ENCODE peak calls at places on chromosome 16, in nine cellular contexts. K is Panc1, E is Peyer's patch, C is mucosa of descending colon, Y is neural progenitor cell, R is endothelial cell, H is nephron progenitor cell, Q is breast epithelium, U is transverse colon. M is an unnamed sample.

GRCh38 chr16:67291461-67291860 is 12.1 kb downstream of the PLEKHG4 start:
- DNase-seq in K (no peak), E (no peak), C (no peak), Y (no peak), R (no peak), H (no peak), Q (no peak), U (no peak), M (no peak)

GRCh38 chr16:88066680-88067529 is 115.7 kb downstream of the BANP start:
- DNase-seq in K (no peak), E (peak), C (no peak), Y (no peak), R (no peak), H (no peak), Q (no peak), U (no peak), M (no peak)

GRCh38 chr16:59601452-59601851 is 867.3 kb upstream of the GOT2 start:
- DNase-seq in K (no peak), E (no peak), C (no peak), Y (no peak), R (no peak), H (no peak), Q (no peak), U (no peak), M (no peak)

GRCh38 chr16:87062569-87063442 is 254.4 kb downstream of the C16orf95 start:
- DNase-seq in K (peak), E (peak), C (peak), Y (peak), R (peak), H (peak), Q (no peak), U (peak), M (peak)

GRCh38 chr16:56910654-56911539 is 21.0 kb upstream of the HERPUD1 start:
- DNase-seq in K (no peak), E (no peak), C (no peak), Y (no peak), R (no peak), H (no peak), Q (no peak), U (peak), M (no peak)

GRCh38 chr16:52547001-52547833 is at the start of gene TOX3:
- DNase-seq in K (no peak), E (peak), C (peak), Y (peak), R (peak), H (peak), Q (no peak), U (peak), M (no peak)

GRCh38 chr16:29790949-29791844 is 646 bp downstream of the KIF22 start:
- DNase-seq in K (no peak), E (no peak), C (no peak), Y (peak), R (no peak), H (no peak), Q (no peak), U (peak), M (no peak)

GRCh38 chr16:85847681-85848601 is 48.4 kb downstream of the COX4I1 start:
- DNase-seq in K (no peak), E (no peak), C (no peak), Y (no peak), R (no peak), H (no peak), Q (no peak), U (no peak), M (no peak)

GRCh38 chr16:48911700-48912099 is 301.7 kb upstream of the N4BP1 start:
- DNase-seq in K (no peak), E (no peak), C (no peak), Y (peak), R (no peak), H (no peak), Q (no peak), U (no peak), M (no peak)

GRCh38 chr16:4139968-4140367 is 23.7 kb upstream of the ADCY9 start:
- DNase-seq in K (no peak), E (no peak), C (no peak), Y (no peak), R (no peak), H (no peak), Q (no peak), U (no peak), M (no peak)

GRCh38 chr16:24972608-24973220 is 42.5 kb downstream of the ARHGAP17 start:
- DNase-seq in K (no peak), E (no peak), C (no peak), Y (no peak), R (no peak), H (no peak), Q (no peak), U (no peak), M (no peak)

GRCh38 chr16:48405153-48405552 is 19.9 kb upstream of the SIAH1 start:
- DNase-seq in K (no peak), E (no peak), C (no peak), Y (no peak), R (no peak), H (no peak), Q (no peak), U (no peak), M (no peak)

GRCh38 chr16:86534779-86535605 is 20.0 kb downstream of the MTHFSD start:
- DNase-seq in K (no peak), E (no peak), C (no peak), Y (no peak), R (no peak), H (no peak), Q (no peak), U (no peak), M (no peak)

GRCh38 chr16:67961551-67961957 is 6.9 kb downstream of the SLC12A4 start:
- DNase-seq in K (no peak), E (peak), C (peak), Y (no peak), R (no peak), H (no peak), Q (peak), U (peak), M (no peak)

GRCh38 chr16:67246081-67246944 is 968 bp downstream of the FHOD1 start:
- DNase-seq in K (no peak), E (peak), C (peak), Y (peak), R (peak), H (peak), Q (peak), U (peak), M (peak)

GRCh38 chr16:80932725-80933124 is 74.0 kb downstream of the CMC2 start:
- DNase-seq in K (no peak), E (no peak), C (peak), Y (no peak), R (no peak), H (peak), Q (no peak), U (peak), M (no peak)

GRCh38 chr16:66547101-66547989 is 2.6 kb downstream of the TK2 start:
- DNase-seq in K (no peak), E (no peak), C (no peak), Y (no peak), R (no peak), H (no peak), Q (no peak), U (no peak), M (peak)

GRCh38 chr16:1125471-1125870 is 27.4 kb upstream of the CACNA1H start:
- DNase-seq in K (no peak), E (no peak), C (peak), Y (peak), R (no peak), H (peak), Q (no peak), U (peak), M (no peak)

DNA sequence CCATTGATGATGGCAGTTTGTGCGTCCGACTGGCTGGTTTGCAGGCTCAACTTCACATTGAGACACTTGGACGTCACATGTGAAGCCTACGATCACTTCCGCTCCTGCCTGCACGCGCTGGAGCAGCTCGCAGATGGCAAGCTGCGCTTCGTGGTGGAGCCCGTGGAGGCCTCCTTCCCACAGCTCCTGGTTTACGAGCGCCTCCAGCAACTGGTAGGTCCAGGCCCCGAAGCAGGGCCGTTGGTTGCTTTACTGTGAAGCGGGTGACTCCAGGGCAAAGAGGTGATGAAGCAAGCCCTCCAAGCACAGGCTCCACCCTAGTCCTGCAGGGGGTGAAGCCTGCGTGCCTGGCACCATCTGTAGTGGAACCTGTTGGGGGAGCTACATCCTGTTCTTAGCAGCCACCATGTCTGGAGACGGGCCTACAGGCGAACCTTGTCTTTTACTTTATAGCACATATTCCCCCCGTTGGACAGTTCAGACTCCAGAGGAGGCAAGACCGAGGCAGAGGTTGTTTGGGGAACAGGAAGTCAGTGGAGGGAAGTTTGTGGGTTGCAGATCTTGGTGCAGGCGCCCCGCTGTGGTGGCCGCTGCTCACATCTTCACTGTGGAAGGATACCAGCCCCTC is 23.1 kb downstream of the METTL22 start:
- DNase-seq in K (no peak), E (no peak), C (peak), Y (no peak), R (no peak), H (no peak), Q (no peak), U (no peak), M (no peak)
- TF ChIP-seq CTCF in K (no peak), E (peak), C (no peak), Y (no peak), R (no peak), H (no peak), Q (no peak), U (no peak), M (no peak)

GRCh38 chr16:50540711-50541007 is 7.5 kb upstream of the NKD1 start:
- DNase-seq in K (no peak), E (no peak), C (no peak), Y (no peak), R (no peak), H (no peak), Q (no peak), U (no peak), M (no peak)

GRCh38 chr16:50538411-50539052 is 9.7 kb upstream of the NKD1 start:
- DNase-seq in K (no peak), E (no peak), C (no peak), Y (no peak), R (no peak), H (no peak), Q (no peak), U (no peak), M (no peak)

GRCh38 chr16:50537533-50538290 is 10.5 kb upstream of the NKD1 start:
- DNase-seq in K (no peak), E (no peak), C (no peak), Y (no peak), R (no peak), H (no peak), Q (no peak), U (no peak), M (no peak)

GRCh38 chr16:50539053-50539615 is 9.1 kb upstream of the NKD1 start:
- DNase-seq in K (no peak), E (no peak), C (no peak), Y (peak), R (no peak), H (no peak), Q (no peak), U (no peak), M (no peak)

DNA sequence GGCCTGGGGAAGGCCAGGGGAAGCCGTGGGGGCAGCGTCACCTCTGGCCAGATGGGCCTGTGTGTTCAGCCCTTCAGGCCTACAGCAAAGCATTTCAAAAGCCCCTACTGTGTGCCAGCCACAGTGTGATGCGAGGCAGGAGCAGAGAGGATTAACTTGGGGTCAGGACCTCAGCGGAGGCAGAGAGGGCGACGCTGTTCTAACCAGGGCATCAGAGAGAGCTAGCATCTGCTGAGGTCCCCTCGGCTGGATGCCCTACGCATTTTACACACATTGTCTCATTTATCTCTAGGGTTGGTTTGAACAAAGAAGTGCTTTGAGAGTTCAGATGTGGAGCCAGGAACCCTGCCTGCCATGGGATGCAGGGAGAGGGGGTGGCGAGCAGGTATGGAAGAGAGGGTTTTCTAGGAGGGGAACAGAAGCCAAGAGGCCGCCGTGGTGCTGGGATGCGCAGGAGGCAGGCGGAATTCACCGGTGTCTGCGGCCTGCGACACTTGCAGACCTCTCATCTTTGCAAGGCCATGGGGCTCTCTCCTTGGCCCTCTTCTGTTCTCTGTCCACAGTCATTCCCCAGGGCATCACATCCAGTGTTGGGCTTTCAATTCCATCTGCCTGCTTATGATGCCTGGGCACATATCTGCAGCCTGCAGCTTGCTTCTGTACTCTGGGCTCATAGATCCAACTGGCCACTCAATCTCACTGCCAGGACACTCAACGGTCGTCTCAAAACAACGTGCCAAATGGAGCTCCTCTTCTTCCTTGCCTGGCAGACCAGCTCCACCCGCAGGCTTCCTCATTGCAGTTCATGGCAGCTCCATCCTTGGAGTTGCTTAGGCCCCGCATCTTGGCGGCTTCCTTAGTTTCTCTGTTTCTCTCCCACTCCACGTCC is 8.1 kb upstream of the NKD1 start:
- DNase-seq in K (no peak), E (no peak), C (no peak), Y (peak), R (no peak), H (no peak), Q (no peak), U (no peak), M (no peak)
- TF ChIP-seq CTCF in K (no peak), E (no peak), C (no peak), Y (peak), R (no peak), H (peak), Q (no peak), U (no peak), M (no peak)

DNA sequence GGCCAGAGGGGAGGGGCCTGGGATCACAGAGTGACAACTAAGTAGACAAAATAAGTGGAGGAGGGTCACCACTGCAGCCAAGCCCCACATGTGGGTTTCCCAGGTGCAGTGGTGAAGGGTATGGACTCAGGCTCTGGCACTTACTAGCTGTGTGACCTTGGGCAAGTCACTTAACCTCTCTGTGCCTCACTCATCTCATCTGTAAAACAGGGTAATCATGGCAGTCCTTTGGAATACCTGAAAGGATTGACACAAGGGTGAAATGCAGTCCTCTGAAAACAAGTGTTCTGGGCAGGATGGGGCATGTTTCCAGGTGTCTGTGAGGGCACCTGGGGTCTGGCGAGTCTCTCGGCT is 55.8 kb downstream of the NKD1 start:
- DNase-seq in K (no peak), E (no peak), C (no peak), Y (no peak), R (no peak), H (no peak), Q (no peak), U (no peak), M (no peak)
- TF ChIP-seq CTCF in K (no peak), E (no peak), C (no peak), Y (no peak), R (no peak), H (no peak), Q (no peak), U (no peak), M (no peak)

GRCh38 chr16:9539346-9539745 is 447.9 kb downstream of the HAPSTR1 start:
- DNase-seq in K (no peak), E (no peak), C (no peak), Y (no peak), R (no peak), H (no peak), Q (no peak), U (no peak), M (no peak)
- TF ChIP-seq CTCF in K (no peak), E (no peak), C (no peak), Y (no peak), R (no peak), H (no peak), Q (no peak), U (no peak), M (no peak)

DNA sequence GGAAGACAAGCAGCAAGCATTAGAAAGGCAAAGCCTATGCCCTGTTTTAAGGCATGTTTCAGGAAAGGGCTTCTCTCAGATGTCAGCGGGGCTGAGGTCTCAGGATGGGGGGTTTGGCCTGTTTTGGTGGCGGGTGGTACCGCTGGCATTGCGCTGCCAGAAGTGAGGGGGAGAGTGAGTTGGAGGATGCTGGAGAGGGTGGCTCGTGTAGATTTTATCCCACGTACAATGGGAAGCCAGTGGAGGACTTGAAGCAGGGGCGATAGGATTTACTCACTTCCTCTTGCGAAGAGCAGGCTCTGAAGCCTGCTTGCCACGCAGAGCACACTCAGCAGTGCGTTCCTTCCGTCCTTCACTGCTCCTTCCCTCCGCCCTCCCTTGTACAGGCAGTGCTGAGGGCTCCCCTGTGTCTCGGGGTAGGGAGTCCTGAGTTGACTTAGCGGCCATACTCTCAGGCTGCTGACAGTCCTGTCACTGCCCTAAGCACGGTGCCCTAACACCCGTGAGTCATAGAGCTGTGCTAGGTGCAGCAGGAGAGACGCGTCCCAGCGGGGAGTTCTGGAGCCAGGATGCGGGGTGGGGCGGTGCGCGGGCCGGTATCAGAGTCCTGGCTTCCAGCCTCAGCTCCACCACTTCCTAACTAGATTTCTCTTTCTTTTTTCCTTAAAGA is 113.1 kb downstream of the SNX29 start:
- DNase-seq in K (no peak), E (peak), C (no peak), Y (peak), R (peak), H (peak), Q (peak), U (peak), M (no peak)
- TF ChIP-seq CTCF in K (no peak), E (no peak), C (no peak), Y (no peak), R (no peak), H (no peak), Q (no peak), U (no peak), M (no peak)

GRCh38 chr16:12153662-12154061 is 177.1 kb downstream of the SNX29 start:
- DNase-seq in K (no peak), E (no peak), C (no peak), Y (no peak), R (no peak), H (no peak), Q (no peak), U (no peak), M (no peak)
- TF ChIP-seq CTCF in K (no peak), E (no peak), C (no peak), Y (no peak), R (no peak), H (no peak), Q (no peak), U (no peak), M (no peak)

DNA sequence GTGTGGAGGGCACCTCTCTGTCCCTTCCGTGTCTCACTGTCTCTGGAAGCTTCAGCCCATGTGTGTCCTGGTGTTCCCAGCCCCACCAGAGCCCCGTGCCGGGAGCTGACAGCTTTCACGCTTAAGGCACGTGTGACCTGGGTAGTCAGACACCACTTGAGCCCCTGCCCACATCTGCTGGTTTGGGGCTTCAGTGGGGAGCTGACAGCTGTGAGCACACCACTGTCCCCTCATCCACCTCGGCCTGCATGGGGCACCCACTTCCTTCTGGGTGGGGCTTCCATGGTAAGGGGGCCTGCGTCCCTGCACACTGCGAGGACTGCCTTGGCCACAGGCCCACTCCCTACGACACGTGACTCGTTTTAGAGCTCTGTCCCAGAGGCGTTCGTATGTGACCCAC is 2.6 kb upstream of the TEDC2 start:
- DNase-seq in K (no peak), E (no peak), C (no peak), Y (no peak), R (no peak), H (no peak), Q (no peak), U (no peak), M (no peak)
- TF ChIP-seq CTCF in K (no peak), E (no peak), C (no peak), Y (no peak), R (no peak), H (no peak), Q (no peak), U (no peak), M (no peak)

DNA sequence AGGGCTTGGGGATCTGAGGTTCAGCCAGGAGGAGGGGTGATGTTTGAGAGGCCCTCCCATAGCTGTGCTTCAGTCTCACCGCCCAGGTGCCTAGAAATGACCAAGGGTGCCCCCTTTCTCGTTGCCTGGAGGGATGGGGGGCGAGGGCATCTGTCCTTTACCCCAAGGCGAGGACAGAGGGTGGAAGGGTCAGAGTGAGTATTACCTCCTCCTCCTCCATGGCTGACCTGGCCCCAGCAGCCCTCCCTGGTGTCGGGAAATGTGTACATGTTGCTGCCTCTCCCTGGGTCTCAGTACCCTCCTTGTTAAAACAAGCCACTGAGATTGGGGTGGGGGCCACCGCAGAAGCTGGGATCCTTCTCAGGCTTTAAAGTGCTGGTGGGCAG is 2.4 kb downstream of the NECAB2 start:
- DNase-seq in K (no peak), E (no peak), C (no peak), Y (no peak), R (no peak), H (no peak), Q (no peak), U (no peak), M (no peak)
- TF ChIP-seq CTCF in K (no peak), E (no peak), C (no peak), Y (no peak), R (no peak), H (no peak), Q (no peak), U (no peak), M (no peak)